ENCODE peak calls at places on chromosomes 4 and X, in four cellular contexts. A is mammary epithelial cell, X is astrocyte, W is PC-3. O is an unnamed sample.
A peak's percentile ranks its signal among the peaks of the same experiment; 100 is the strongest.

GRCh38 chrX:2955838-2956237 is 26.7 kb upstream of the ARSD start:
- DNase-seq in X (no peak), W (peak; percentile 7), A (no peak), O (no peak)

GRCh38 chr4:18075823-18076433 is 54.4 kb upstream of the LCORL start:
- DNase-seq in W (peak; percentile 47), A (no peak), X (no peak), O (no peak)

GRCh38 chr4:105715692-105716278 is 7.2 kb downstream of the GSTCD start:
- DNase-seq in X (peak; percentile 17), A (peak; percentile 22), W (peak; percentile 64), O (peak; percentile 27)

GRCh38 chr4:95219109-95219508 is 329.7 kb downstream of the UNC5C start:
- DNase-seq in W (no peak), X (peak; percentile 96), A (no peak), O (peak; percentile 71)

GRCh38 chr4:156193800-156194199 is 240.1 kb upstream of the CTSO start:
- DNase-seq in X (peak; percentile 43), A (no peak), W (no peak), O (peak; percentile 46)

GRCh38 chr4:173448103-173448502 is 49.2 kb upstream of the SCRG1 start:
- DNase-seq in W (no peak), X (peak; percentile 59), A (no peak), O (peak; percentile 74)

GRCh38 chr4:67723949-67724348 is 23.0 kb upstream of the UBA6 start:
- DNase-seq in X (no peak), A (no peak), W (no peak), O (no peak)

GRCh38 chrX:110966839-110967238 is 129.2 kb upstream of the PAK3 start:
- DNase-seq in A (peak; percentile 70), W (no peak), X (peak; percentile 25), O (peak; percentile 24)

GRCh38 chr4:140637836-140638235 is 69.1 kb upstream of the UCP1 start:
- DNase-seq in X (no peak), W (peak; percentile 36), A (no peak), O (peak; percentile 23)

GRCh38 chr4:52052475-52052780 is 1.3 kb downstream of the SPATA18 start:
- DNase-seq in X (peak; percentile 49), W (no peak), A (peak; percentile 65), O (peak; percentile 28)

GRCh38 chr4:54842226-54843055 is 184.7 kb downstream of the KIT start:
- DNase-seq in A (no peak), X (no peak), W (no peak), O (no peak)

GRCh38 chr4:20109395-20109794 is 142.3 kb upstream of the SLIT2 start:
- DNase-seq in X (no peak), W (no peak), A (no peak), O (peak; percentile 34)

GRCh38 chr4:128635141-128635911 is 174.2 kb upstream of the JADE1 start:
- DNase-seq in W (no peak), A (no peak), X (peak; percentile 96), O (peak; percentile 95)

GRCh38 chrX:104432321-104432720 is 133.7 kb upstream of the IL1RAPL2 start:
- DNase-seq in X (no peak), W (peak; percentile 70), A (peak; percentile 40), O (no peak)

GRCh38 chrX:101409043-101409442 is 1.0 kb downstream of the HNRNPH2 start:
- DNase-seq in W (no peak), A (no peak), X (no peak), O (no peak)

GRCh38 chr4:96677499-96677898 is 837.6 kb downstream of the PDHA2 start:
- DNase-seq in W (peak; percentile 23), X (peak; percentile 51), A (no peak), O (peak; percentile 65)

GRCh38 chr4:148344382-148344781 is 97.8 kb downstream of the NR3C2 start:
- DNase-seq in X (no peak), A (no peak), W (no peak), O (no peak)

GRCh38 chr4:55561884-55562283 is 15.2 kb upstream of the CLOCK start:
- DNase-seq in A (no peak), X (no peak), W (no peak), O (no peak)

GRCh38 chrX:152817082-152817744 is 13.3 kb downstream of the CETN2 start:
- DNase-seq in X (peak; percentile 11), W (peak; percentile 65), A (peak; percentile 5), O (peak; percentile 50)

GRCh38 chr4:61543976-61544375 is 343.9 kb downstream of the ADGRL3 start:
- DNase-seq in X (no peak), W (peak; percentile 50), A (peak; percentile 77), O (no peak)

GRCh38 chr4:3389879-3390840 is 51.6 kb upstream of the HGFAC start:
- DNase-seq in X (no peak), W (no peak), A (no peak), O (no peak)

GRCh38 chr4:113468165-113469022 is 293.1 kb downstream of the CAMK2D start:
- DNase-seq in A (peak; percentile 100), X (peak; percentile 100), W (peak; percentile 93), O (peak; percentile 100)

GRCh38 chrX:39012561-39013209 is 211.4 kb downstream of the MID1IP1 start:
- DNase-seq in W (peak; percentile 27), A (no peak), X (peak; percentile 48), O (peak; percentile 63)

GRCh38 chr4:167721574-167721973 is 370.8 kb upstream of the ANXA10 start:
- DNase-seq in W (peak; percentile 64), A (no peak), X (peak; percentile 18), O (peak; percentile 34)

GRCh38 chr4:76377481-76377901 is 43.5 kb downstream of the CCDC158 start:
- DNase-seq in W (no peak), A (no peak), X (no peak), O (no peak)

GRCh38 chr4:20474119-20474518 is 222.4 kb downstream of the SLIT2 start:
- DNase-seq in W (peak; percentile 31), A (peak; percentile 12), X (no peak), O (peak; percentile 54)

GRCh38 chrX:16839852-16840460 is 30.2 kb downstream of the RBBP7 start:
- DNase-seq in X (peak; percentile 79), W (peak; percentile 43), A (peak; percentile 76), O (peak; percentile 87)

GRCh38 chrX:97389761-97390192 is 506.1 kb downstream of the RPA4 start:
- DNase-seq in W (peak; percentile 68), A (peak; percentile 69), X (peak; percentile 85), O (peak; percentile 89)

GRCh38 chrX:48456628-48457027 is 13.4 kb downstream of the SLC38A5 start:
- DNase-seq in X (no peak), W (no peak), A (no peak), O (no peak)

GRCh38 chrX:127708155-127708554 is 344.0 kb downstream of the ACTRT1 start:
- DNase-seq in W (peak; percentile 47), A (peak; percentile 11), X (no peak), O (no peak)

GRCh38 chrX:72107320-72107719 is 24.4 kb downstream of the RTL5 start:
- DNase-seq in X (no peak), A (peak; percentile 67), W (peak; percentile 52), O (no peak)

GRCh38 chrX:68929332-68930150 is 100.7 kb downstream of the EFNB1 start:
- DNase-seq in X (peak; percentile 79), W (peak; percentile 89), A (peak; percentile 66), O (peak; percentile 75)

GRCh38 chrX:38917954-38918353 is 116.7 kb downstream of the MID1IP1 start:
- DNase-seq in A (no peak), W (no peak), X (no peak), O (no peak)

GRCh38 chr4:85603437-85604336 is 128.7 kb downstream of the ARHGAP24 start:
- DNase-seq in X (peak; percentile 7), A (no peak), W (no peak), O (peak; percentile 13)

GRCh38 chrX:29299689-29300088 is 712.4 kb downstream of the IL1RAPL1 start:
- DNase-seq in X (peak; percentile 37), W (peak; percentile 50), A (peak; percentile 11), O (peak; percentile 49)

DNA sequence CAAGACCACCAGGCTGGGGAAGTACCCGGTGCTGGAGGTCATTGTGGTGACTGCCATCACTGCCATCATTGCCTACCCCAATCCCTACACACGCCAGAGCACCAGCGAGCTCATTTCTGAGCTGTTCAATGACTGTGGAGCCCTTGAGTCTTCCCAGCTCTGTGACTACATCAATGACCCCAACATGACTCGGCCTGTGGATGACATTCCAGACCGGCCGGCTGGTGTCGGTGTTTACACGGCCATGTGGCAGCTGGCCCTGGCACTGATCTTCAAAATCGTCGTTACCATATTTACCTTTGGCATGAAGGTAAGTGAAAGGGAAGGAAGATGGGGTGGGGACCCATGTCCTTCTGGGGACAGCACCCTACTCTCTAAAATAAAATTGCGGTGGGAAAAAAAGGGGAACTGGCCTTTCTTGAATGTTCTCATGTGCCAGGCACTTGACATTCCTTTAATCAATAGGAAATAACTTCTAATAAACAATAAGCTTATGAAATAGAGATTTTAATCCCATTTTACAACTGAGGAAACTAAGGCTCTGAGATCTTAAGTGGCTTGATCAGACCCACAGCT is 51.6 kb downstream of the CLCN4 start:
- DNase-seq in A (no peak), X (no peak), W (no peak), O (no peak)
- H3K9ac ChIP-seq in A (no peak overlapping the region), X (no peak overlapping the region), W (no peak overlapping the region), O (no peak overlapping the region)

DNA sequence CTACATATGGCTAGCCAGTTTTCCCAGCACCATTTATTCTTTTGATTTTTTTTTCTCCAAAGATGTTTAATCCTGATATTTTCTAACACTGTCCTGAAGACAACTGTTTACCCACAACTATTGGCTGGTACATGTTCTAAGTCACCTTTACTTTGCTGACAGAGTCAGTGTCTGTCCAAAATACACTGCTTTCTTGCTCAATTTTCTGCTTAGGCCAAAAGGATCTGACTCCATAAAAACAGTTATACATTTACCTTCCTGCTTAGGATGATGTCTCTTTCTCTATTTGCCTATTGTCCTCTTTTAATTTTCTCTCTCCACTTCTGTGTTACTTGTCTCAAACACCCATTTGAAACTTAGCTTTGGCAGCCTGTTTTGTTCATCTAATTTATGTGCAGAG is 3.2 kb downstream of the ADH1C start:
- DNase-seq in X (no peak), A (no peak), W (no peak), O (no peak)
- H3K9ac ChIP-seq in X (no peak overlapping the region), A (no peak overlapping the region), W (no peak overlapping the region), O (no peak overlapping the region)

GRCh38 chr4:168850016-168850415 is 160.0 kb downstream of the CBR4 start:
- DNase-seq in X (no peak), A (no peak), W (no peak), O (peak; percentile 23)

GRCh38 chr4:168845897-168846296 is 164.2 kb downstream of the CBR4 start:
- DNase-seq in X (no peak), A (no peak), W (no peak), O (no peak)

GRCh38 chr4:168848112-168848511 is 161.9 kb downstream of the CBR4 start:
- DNase-seq in A (peak; percentile 47), W (no peak), X (no peak), O (peak; percentile 38)

GRCh38 chr4:168846414-168846813 is 163.6 kb downstream of the CBR4 start:
- DNase-seq in W (no peak), X (no peak), A (no peak), O (no peak)

GRCh38 chr4:168848977-168849687 is 160.9 kb downstream of the CBR4 start:
- DNase-seq in W (no peak), X (peak; percentile 60), A (peak; percentile 36), O (peak; percentile 71)
- H3K9ac ChIP-seq in W (no peak overlapping the region), X (peak overlapping the region; percentile 77), A (peak overlapping the region; percentile 73), O (no peak overlapping the region)

GRCh38 chrX:10759400-10759799 is 139.0 kb upstream of the MID1 start:
- DNase-seq in X (no peak), W (no peak), A (no peak), O (no peak)
- H3K9ac ChIP-seq in X (no peak overlapping the region), W (no peak overlapping the region), A (no peak overlapping the region), O (no peak overlapping the region)

GRCh38 chrX:40145001-40145631 is 47.4 kb upstream of the BCOR start:
- DNase-seq in W (peak; percentile 21), X (no peak), A (no peak), O (no peak)
- H3K9ac ChIP-seq in W (peak overlapping the region; percentile 63), X (peak overlapping the region; percentile 73), A (no peak overlapping the region), O (no peak overlapping the region)